ENCODE peak calls at places on chromosomes 12 and 14, in ten cellular contexts. Y is activated CD4-positive, alpha-beta T cell treated with anti-CD3 and anti-CD28 coated beads for 1 hour; G is foreskin fibroblast; M is NCI-H2171 treated with DMSO at 0.1 percent for 48 hours; F is omental fat pad; D is COR-L47; K is mammary epithelial cell; N is lower lobe of right lung; X is NCI-H446; E is WERI-Rb-1. R is an unnamed sample.

GRCh38 chr12:6772331-6772695 is at the start of gene LAG3:
- DNase-seq in Y (peak; percentile 46), G (no peak), M (no peak), F (no peak), D (no peak), K (no peak), N (no peak), X (no peak), E (no peak), R (no peak)

GRCh38 chr14:61088081-61088480 is 107.0 kb downstream of the SLC38A6 start:
- DNase-seq in Y (no peak), G (no peak), M (no peak), F (no peak), D (no peak), K (no peak), N (no peak), X (no peak), E (no peak), R (no peak)

GRCh38 chr12:84779169-84779568 is 133.4 kb downstream of the SLC6A15 start:
- DNase-seq in Y (no peak), G (no peak), M (no peak), F (no peak), D (no peak), K (no peak), N (no peak), X (no peak), E (no peak), R (no peak)

GRCh38 chr12:5173511-5174011 is 129.9 kb downstream of the KCNA5 start:
- DNase-seq in Y (no peak), G (peak; percentile 31), M (no peak), F (no peak), D (no peak), K (no peak), N (no peak), X (peak; percentile 37), E (no peak), R (no peak)

GRCh38 chr14:101604935-101605767 is 43.9 kb downstream of the DIO3 start:
- DNase-seq in Y (no peak), G (no peak), M (no peak), F (no peak), D (no peak), K (no peak), N (no peak), X (no peak), E (no peak), R (no peak)

GRCh38 chr14:73887116-73887490 is 444 bp downstream of the ZNF410 start:
- DNase-seq in Y (no peak), G (no peak), M (no peak), F (peak; percentile 24), D (no peak), K (no peak), N (no peak), X (peak; percentile 35), E (no peak), R (no peak)

GRCh38 chr14:73717247-73717646 is 3.1 kb upstream of the PNMA1 start:
- DNase-seq in Y (no peak), G (peak; percentile 22), M (peak; percentile 10), F (no peak), D (peak; percentile 7), K (no peak), N (no peak), X (peak; percentile 20), E (no peak), R (no peak)

GRCh38 chr14:36313206-36313605 is 7.2 kb downstream of the MBIP start:
- DNase-seq in Y (no peak), G (no peak), M (no peak), F (no peak), D (peak; percentile 58), K (no peak), N (no peak), X (no peak), E (no peak), R (no peak)

GRCh38 chr12:31647106-31647505 is 12.4 kb upstream of the ETFBKMT start:
- DNase-seq in Y (no peak), G (peak; percentile 30), M (no peak), F (no peak), D (no peak), K (peak; percentile 44), N (no peak), X (no peak), E (peak; percentile 35), R (no peak)

GRCh38 chr12:53208877-53209463 is 1.9 kb upstream of the ITGB7 start:
- DNase-seq in Y (no peak), G (no peak), M (no peak), F (no peak), D (no peak), K (no peak), N (no peak), X (no peak), E (no peak), R (peak; percentile 19)

GRCh38 chr12:92412931-92413685 is 267.5 kb upstream of the BTG1 start:
- DNase-seq in Y (no peak), G (peak; percentile 28), M (no peak), F (no peak), D (no peak), K (no peak), N (no peak), X (no peak), E (no peak), R (no peak)

GRCh38 chr12:111274820-111275219 is 94.1 kb downstream of the PHETA1 start:
- DNase-seq in Y (no peak), G (peak; percentile 21), M (peak; percentile 19), F (no peak), D (no peak), K (no peak), N (no peak), X (no peak), E (no peak), R (no peak)

R was measured in Right ventricle myocardium superior.